ENCODE peak calls at places on chromosomes 7 and 10, in four cellular contexts. V is GM12878, U is K562, K is HL-60. P is an unnamed sample.

GRCh38 chr7:107463139-107464078 is 6.4 kb upstream of the GPR22 start:
- DNase-seq in V (peak; percentile 19), U (peak; percentile 33), K (no peak), P (no peak)

GRCh38 chr10:22550732-22551131 is 163.6 kb downstream of the PIP4K2A start:
- DNase-seq in V (no peak), U (peak; percentile 59), K (no peak), P (no peak)

GRCh38 chr10:13590886-13591285 is 4.1 kb downstream of the PRPF18 start:
- DNase-seq in V (no peak), U (no peak), K (no peak), P (no peak)

GRCh38 chr10:52232561-52233350 is 81.3 kb upstream of the DKK1 start:
- DNase-seq in V (no peak), U (no peak), K (no peak), P (no peak)

GRCh38 chr10:34666008-34666700 is 148.9 kb downstream of the PARD3 start:
- DNase-seq in V (peak; percentile 53), U (peak; percentile 41), K (no peak), P (no peak)

GRCh38 chr7:34158754-34159153 is 253.4 kb downstream of the BMPER start:
- DNase-seq in V (no peak), U (no peak), K (no peak), P (no peak)

GRCh38 chr10:112716924-112717348 is 233.1 kb upstream of the TCF7L2 start:
- DNase-seq in V (no peak), U (no peak), K (no peak), P (no peak)

GRCh38 chr7:154994996-154995395 is 7.9 kb downstream of the PAXIP1 start:
- DNase-seq in V (no peak), U (no peak), K (no peak), P (no peak)

GRCh38 chr10:131477457-131478205 is 166.1 kb upstream of the TCERG1L start:
- DNase-seq in V (no peak), U (no peak), K (no peak), P (no peak)

GRCh38 chr7:129553861-129554530 is 51.7 kb downstream of the SMKR1 start:
- DNase-seq in V (no peak), U (no peak), K (no peak), P (no peak)

GRCh38 chr7:43824963-43825362 is 44.4 kb downstream of the MRPS24 start:
- DNase-seq in V (no peak), U (no peak), K (no peak), P (no peak)

GRCh38 chr7:27895553-27895952 is 155.6 kb downstream of the TAX1BP1 start:
- DNase-seq in V (no peak), U (no peak), K (peak; percentile 1), P (no peak)

GRCh38 chr10:92238586-92239098 is 52.2 kb downstream of the CPEB3 start:
- DNase-seq in V (no peak), U (peak; percentile 16), K (peak; percentile 20), P (no peak)

GRCh38 chr10:117684211-117684610 is 141.7 kb downstream of the EMX2 start:
- DNase-seq in V (no peak), U (no peak), K (no peak), P (no peak)
- TF ChIP-seq SPI1 in V (no peak), U (no peak), K (no peak), P (no peak)

GRCh38 chr10:50579491-50580259 is 44.1 kb downstream of the SGMS1 start:
- DNase-seq in V (no peak), U (no peak), K (no peak), P (no peak)
- TF ChIP-seq POLR2AphosphoS5 in V (no peak), U (no peak), K (no peak), P (no peak)

GRCh38 chr10:10662720-10663467 is 354.8 kb upstream of the CELF2 start:
- DNase-seq in V (no peak), U (no peak), K (peak; percentile 72), P (no peak)
- TF ChIP-seq SPI1 in V (peak; percentile 9), U (no peak), K (peak; percentile 36), P (peak; percentile 43)

DNA sequence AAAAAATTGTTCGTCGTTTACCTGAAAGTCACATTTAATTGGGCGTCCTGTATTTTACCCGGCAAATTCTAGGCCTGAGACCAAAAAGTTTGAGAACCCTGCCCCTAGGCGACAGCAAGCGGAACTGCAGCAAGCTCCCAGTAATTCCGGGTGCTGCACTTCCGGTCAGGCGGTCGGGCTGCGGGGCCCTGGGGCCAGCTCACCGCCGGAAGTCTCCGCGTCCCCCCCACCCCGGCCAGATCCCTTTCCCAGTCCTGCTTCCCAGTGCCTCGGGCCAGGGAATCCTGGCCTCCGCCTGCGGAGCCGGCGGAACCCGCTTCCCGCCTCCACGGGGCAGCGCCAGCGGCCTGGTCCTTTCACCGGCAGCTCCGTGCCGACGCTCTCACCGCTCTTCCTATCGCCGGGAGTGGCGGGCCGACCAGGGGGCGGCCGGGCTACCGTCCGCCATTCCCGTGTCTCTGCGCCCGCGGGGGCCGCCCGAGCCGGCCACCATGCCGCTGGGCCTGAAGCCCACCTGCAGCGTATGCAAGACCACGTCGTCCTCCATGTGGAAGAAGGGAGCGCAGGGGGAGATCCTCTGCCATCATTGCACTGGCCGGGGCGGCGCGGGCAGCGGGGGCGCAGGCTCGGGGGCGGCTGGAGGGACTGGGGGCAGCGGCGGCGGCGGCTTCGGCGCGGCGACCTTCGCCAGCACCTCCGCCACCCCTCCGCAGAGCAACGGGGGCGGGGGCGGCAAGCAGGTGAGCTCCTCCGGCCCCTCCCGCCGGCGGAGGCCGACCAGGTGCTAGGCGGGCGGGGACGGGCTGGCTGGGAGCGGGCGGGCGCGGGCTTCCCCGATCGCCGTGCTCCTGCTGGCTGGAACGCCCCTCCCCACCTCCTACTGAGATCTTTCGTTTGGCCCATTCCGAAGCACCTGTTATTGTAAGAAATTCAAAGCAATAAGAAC is at the start of gene GATAD1:
- DNase-seq in V (peak; percentile 57), U (peak; percentile 97), K (peak; percentile 75), P (peak; percentile 60)
- TF ChIP-seq POLR2AphosphoS5 in V (peak; percentile 65), U (peak; percentile 87), K (peak; percentile 62), P (no peak)

GRCh38 chr10:127006453-127006852 is 101.2 kb downstream of the DOCK1 start:
- DNase-seq in V (no peak), U (no peak), K (no peak), P (no peak)
- TF ChIP-seq SPI1 in V (no peak), U (no peak), K (no peak), P (no peak)

P was measured in GM12891.